ENCODE peak calls at places on chromosomes 12 and 14, in five cellular contexts. S, A, W, P and Y are unnamed samples.

GRCh38 chr12:47591795-47592194 is 114.0 kb downstream of the RPAP3 start:
- DNase-seq in S (no peak), A (no peak), W (no peak), P (no peak), Y (no peak)

GRCh38 chr14:99574099-99574880 is 29.7 kb downstream of the CCDC85C start:
- DNase-seq in S (peak; percentile 60), A (no peak), W (no peak), P (peak; percentile 33), Y (no peak)

GRCh38 chr12:124381454-124382207 is 86.7 kb downstream of the RFLNA start:
- DNase-seq in S (peak; percentile 99), A (peak; percentile 92), W (peak; percentile 91), P (no peak), Y (peak; percentile 74)

GRCh38 chr12:42145197-42145549 is 499 bp upstream of the GXYLT1 start:
- DNase-seq in S (no peak), A (no peak), W (no peak), P (no peak), Y (no peak)

GRCh38 chr14:61930101-61930857 is 168.1 kb downstream of the SNAPC1 start:
- DNase-seq in S (no peak), A (no peak), W (no peak), P (peak; percentile 29), Y (no peak)

GRCh38 chr14:68627868-68628604 is 164.8 kb downstream of the ZFP36L1 start:
- DNase-seq in S (peak; percentile 81), A (no peak), W (peak; percentile 80), P (peak; percentile 74), Y (no peak)

GRCh38 chr12:29309320-29309902 is 71.6 kb downstream of the ERGIC2 start:
- DNase-seq in S (no peak), A (no peak), W (no peak), P (no peak), Y (no peak)

GRCh38 chr12:100141998-100142850 is 450 bp downstream of the BLTP3B start:
- DNase-seq in S (peak; percentile 33), A (peak; percentile 40), W (peak; percentile 52), P (no peak), Y (peak; percentile 71)

GRCh38 chr12:3035171-3035570 is 42.0 kb upstream of the TSPAN9 start:
- DNase-seq in S (no peak), A (no peak), W (no peak), P (no peak), Y (no peak)

GRCh38 chr14:38866461-38866860 is 236.6 kb downstream of the SEC23A start:
- DNase-seq in S (no peak), A (no peak), W (no peak), P (no peak), Y (no peak)

GRCh38 chr12:32896438-32897275 is at the start of gene PKP2:
- DNase-seq in S (peak; percentile 100), A (no peak), W (peak; percentile 82), P (peak; percentile 66), Y (no peak)

GRCh38 chr12:16352481-16352880 is 5.0 kb downstream of the MGST1 start:
- DNase-seq in S (no peak), A (no peak), W (no peak), P (no peak), Y (no peak)

GRCh38 chr14:81315344-81315743 is 84.8 kb downstream of the STON2 start:
- DNase-seq in S (no peak), A (no peak), W (no peak), P (peak; percentile 43), Y (no peak)

GRCh38 chr14:70707138-70708038 is 65.7 kb downstream of the TTC9 start:
- DNase-seq in S (peak; percentile 81), A (no peak), W (peak; percentile 60), P (no peak), Y (no peak)

GRCh38 chr14:101834387-101835165 is 73.1 kb downstream of the PPP2R5C start:
- DNase-seq in S (peak; percentile 44), A (no peak), W (no peak), P (no peak), Y (no peak)

GRCh38 chr12:115233891-115234543 is 550.0 kb upstream of the TBX3 start:
- DNase-seq in S (no peak), A (no peak), W (no peak), P (no peak), Y (no peak)

GRCh38 chr12:64137117-64137516 is 85.0 kb downstream of the KICS2 start:
- DNase-seq in S (no peak), A (no peak), W (no peak), P (no peak), Y (no peak)

GRCh38 chr12:79301181-79301580 is 389.6 kb downstream of the PAWR start:
- DNase-seq in S (no peak), A (no peak), W (no peak), P (no peak), Y (no peak)

GRCh38 chr14:99191663-99192621 is 80.1 kb downstream of the BCL11B start:
- DNase-seq in S (no peak), A (peak; percentile 53), W (peak; percentile 43), P (no peak), Y (peak; percentile 79)

GRCh38 chr14:39880106-39880695 is 448.0 kb upstream of the FBXO33 start:
- DNase-seq in S (no peak), A (no peak), W (no peak), P (no peak), Y (no peak)

GRCh38 chr14:104425171-104425681 is 154.3 kb upstream of the C14orf180 start:
- DNase-seq in S (no peak), A (no peak), W (no peak), P (no peak), Y (no peak)

GRCh38 chr12:13075114-13075471 is 28.4 kb downstream of the GSG1 start:
- DNase-seq in S (no peak), A (no peak), W (no peak), P (no peak), Y (no peak)

GRCh38 chr12:13079440-13079906 is 24.0 kb downstream of the GSG1 start:
- DNase-seq in S (no peak), A (no peak), W (no peak), P (no peak), Y (no peak)

GRCh38 chr12:13074396-13075113 is 28.9 kb downstream of the GSG1 start:
- DNase-seq in S (no peak), A (no peak), W (no peak), P (no peak), Y (no peak)

GRCh38 chr12:13073191-13073590 is 29.0 kb downstream of the FAM234B start:
- DNase-seq in S (no peak), A (no peak), W (no peak), P (no peak), Y (no peak)

DNA sequence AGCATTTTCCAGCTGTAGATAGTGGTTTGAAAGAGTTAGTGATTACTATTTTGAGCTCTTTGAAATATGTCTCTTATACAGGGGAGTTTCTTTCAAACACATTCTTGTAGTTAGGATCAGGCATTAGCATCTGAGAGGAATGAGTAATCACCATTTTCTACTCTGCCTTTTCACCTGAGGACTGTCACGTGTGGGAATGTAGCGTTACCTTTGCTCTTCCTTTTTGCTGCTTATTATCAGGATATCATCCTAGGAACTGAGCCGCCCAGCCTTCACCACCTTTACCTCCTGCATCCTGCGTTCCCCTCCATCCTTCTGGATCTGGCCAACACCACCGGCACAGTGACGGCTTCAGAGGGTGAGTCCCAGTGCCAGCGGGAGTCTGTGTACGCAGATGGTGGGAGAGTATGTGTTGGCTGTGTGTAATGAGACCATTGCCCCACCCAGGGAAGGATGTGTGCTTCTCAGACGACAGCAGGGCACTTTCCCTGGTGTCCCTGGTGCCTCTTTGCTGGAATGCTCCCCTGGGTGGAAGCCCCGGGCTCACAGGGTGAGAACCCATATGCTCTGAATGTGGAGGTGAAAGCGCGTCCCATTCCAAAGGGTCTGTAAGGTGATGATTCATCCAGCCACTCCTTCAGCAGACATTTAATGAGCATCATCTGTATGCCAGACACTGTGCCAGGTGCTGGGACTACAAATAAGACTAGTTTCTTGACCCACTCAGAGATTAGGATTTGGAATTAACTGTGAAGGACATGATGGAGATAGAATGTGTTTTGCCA is 27.5 kb downstream of the GSG1 start:
- DNase-seq in S (no peak), A (no peak), W (no peak), P (no peak), Y (no peak)
- H3K27ac ChIP-seq in S (no peak overlapping the region), A (no peak overlapping the region), W (no peak overlapping the region), P (no peak overlapping the region), Y (no peak overlapping the region)

GRCh38 chr12:62254967-62255366 is 5.2 kb upstream of the USP15 start:
- DNase-seq in S (no peak), A (no peak), W (no peak), P (no peak), Y (no peak)

GRCh38 chr12:62251609-62251958 is 8.6 kb upstream of the USP15 start:
- DNase-seq in S (no peak), A (no peak), W (no peak), P (no peak), Y (no peak)

GRCh38 chr12:62250671-62251608 is 9.3 kb upstream of the USP15 start:
- DNase-seq in S (no peak), A (peak; percentile 31), W (no peak), P (no peak), Y (no peak)

GRCh38 chr12:62249419-62249818 is 10.8 kb upstream of the USP15 start:
- DNase-seq in S (no peak), A (no peak), W (no peak), P (no peak), Y (no peak)

GRCh38 chr12:62252576-62252975 is 7.6 kb upstream of the USP15 start:
- DNase-seq in S (no peak), A (no peak), W (no peak), P (no peak), Y (no peak)
- H3K27ac ChIP-seq in S (no peak overlapping the region), A (no peak overlapping the region), W (no peak overlapping the region), P (no peak overlapping the region), Y (no peak overlapping the region)

GRCh38 chr12:53506450-53506785 is 866 bp downstream of the NPFF start:
- DNase-seq in S (no peak), A (no peak), W (no peak), P (no peak), Y (no peak)

GRCh38 chr12:53506881-53507719 is at the start of gene NPFF:
- DNase-seq in S (no peak), A (no peak), W (no peak), P (no peak), Y (no peak)

GRCh38 chr12:53513712-53514415 is 6.6 kb upstream of the NPFF start:
- DNase-seq in S (no peak), A (no peak), W (no peak), P (no peak), Y (no peak)

GRCh38 chr12:53508534-53509199 is 1.4 kb upstream of the NPFF start:
- DNase-seq in S (peak; percentile 81), A (peak; percentile 89), W (peak; percentile 81), P (no peak), Y (peak; percentile 94)

GRCh38 chr12:53510181-53510812 is 3.0 kb upstream of the NPFF start:
- DNase-seq in S (no peak), A (no peak), W (no peak), P (no peak), Y (no peak)
- H3K27ac ChIP-seq in S (no peak overlapping the region), A (no peak overlapping the region), W (no peak overlapping the region), P (no peak overlapping the region), Y (no peak overlapping the region)

GRCh38 chr12:132462778-132463177 is 27.2 kb upstream of the FBRSL1 start:
- DNase-seq in S (no peak), A (no peak), W (no peak), P (no peak), Y (no peak)

GRCh38 chr12:132469423-132469822 is 20.5 kb upstream of the FBRSL1 start:
- DNase-seq in S (no peak), A (no peak), W (no peak), P (no peak), Y (no peak)

GRCh38 chr12:132464820-132465219 is 25.1 kb upstream of the FBRSL1 start:
- DNase-seq in S (no peak), A (no peak), W (no peak), P (no peak), Y (no peak)

GRCh38 chr12:132465269-132466190 is 24.4 kb upstream of the FBRSL1 start:
- DNase-seq in S (no peak), A (peak; percentile 5), W (no peak), P (no peak), Y (no peak)

GRCh38 chr12:132466241-132467188 is 23.4 kb upstream of the FBRSL1 start:
- DNase-seq in S (no peak), A (peak; percentile 7), W (no peak), P (no peak), Y (no peak)
- H3K27ac ChIP-seq in S (no peak overlapping the region), A (no peak overlapping the region), W (no peak overlapping the region), P (no peak overlapping the region), Y (no peak overlapping the region)